ENCODE peak calls at places on chromosomes 3 and 15, in six cellular contexts. U is PC-3, S is hepatocyte, J is K562, B is neural progenitor cell, N is GM23338. O is an unnamed sample.

GRCh38 chr3:127161236-127161635 is 31.7 kb upstream of the PRR23E start:
- DNase-seq in S (no peak), J (no peak), B (no peak), N (no peak), U (no peak), O (no peak)

GRCh38 chr3:126550488-126551051 is 8.2 kb downstream of the C3orf22 start:
- DNase-seq in B (no peak), S (no peak), N (no peak), U (no peak), J (no peak), O (no peak)

GRCh38 chr3:122353215-122353614 is 28.2 kb downstream of the CSTA start:
- DNase-seq in J (no peak), B (no peak), N (no peak), S (no peak), U (peak), O (no peak)

GRCh38 chr3:191882289-191882688 is 421.3 kb downstream of the PYDC2 start:
- DNase-seq in B (no peak), U (peak), J (no peak), N (peak), S (no peak), O (no peak)

GRCh38 chr3:127172670-127173515 is 20.0 kb upstream of the PRR23E start:
- DNase-seq in U (peak), B (no peak), S (peak), N (peak), J (no peak), O (peak)

GRCh38 chr3:58161435-58162398 is 49.1 kb downstream of the DNASE1L3 start:
- DNase-seq in N (no peak), U (peak), S (peak), B (no peak), J (peak), O (peak)

GRCh38 chr15:86653344-86654192 is 573.9 kb downstream of the AGBL1 start:
- DNase-seq in U (peak), B (no peak), J (no peak), N (no peak), S (no peak), O (no peak)

GRCh38 chr3:69081583-69082262 is 1.6 kb upstream of the UBA3 start:
- DNase-seq in U (peak), J (peak), S (no peak), B (no peak), N (peak), O (peak)

GRCh38 chr15:28281876-28282275 is 40.1 kb downstream of the HERC2 start:
- DNase-seq in S (no peak), N (no peak), U (no peak), B (no peak), J (no peak), O (no peak)

GRCh38 chr15:92910451-92910850 is 10.3 kb downstream of the CHD2 start:
- DNase-seq in B (no peak), N (no peak), U (no peak), S (no peak), J (no peak), O (no peak)

GRCh38 chr3:122948398-122948797 is 79.2 kb downstream of the SEMA5B start:
- DNase-seq in S (no peak), U (no peak), N (peak), J (no peak), B (peak), O (no peak)

GRCh38 chr3:72093270-72093669 is 308.3 kb upstream of the PROK2 start:
- DNase-seq in U (no peak), N (no peak), B (no peak), J (no peak), S (no peak), O (no peak)

GRCh38 chr15:89512631-89513030 is 16.2 kb upstream of the RHCG start:
- DNase-seq in S (no peak), B (no peak), U (no peak), J (no peak), N (no peak), O (no peak)

GRCh38 chr3:133487920-133488540 is 85.5 kb upstream of the CDV3 start:
- DNase-seq in B (peak), N (peak), S (peak), U (peak), J (peak), O (peak)
- H3K4me2 ChIP-seq in B (no peak), N (no peak), S (no peak), U (no peak), J (no peak), O (no peak)

DNA sequence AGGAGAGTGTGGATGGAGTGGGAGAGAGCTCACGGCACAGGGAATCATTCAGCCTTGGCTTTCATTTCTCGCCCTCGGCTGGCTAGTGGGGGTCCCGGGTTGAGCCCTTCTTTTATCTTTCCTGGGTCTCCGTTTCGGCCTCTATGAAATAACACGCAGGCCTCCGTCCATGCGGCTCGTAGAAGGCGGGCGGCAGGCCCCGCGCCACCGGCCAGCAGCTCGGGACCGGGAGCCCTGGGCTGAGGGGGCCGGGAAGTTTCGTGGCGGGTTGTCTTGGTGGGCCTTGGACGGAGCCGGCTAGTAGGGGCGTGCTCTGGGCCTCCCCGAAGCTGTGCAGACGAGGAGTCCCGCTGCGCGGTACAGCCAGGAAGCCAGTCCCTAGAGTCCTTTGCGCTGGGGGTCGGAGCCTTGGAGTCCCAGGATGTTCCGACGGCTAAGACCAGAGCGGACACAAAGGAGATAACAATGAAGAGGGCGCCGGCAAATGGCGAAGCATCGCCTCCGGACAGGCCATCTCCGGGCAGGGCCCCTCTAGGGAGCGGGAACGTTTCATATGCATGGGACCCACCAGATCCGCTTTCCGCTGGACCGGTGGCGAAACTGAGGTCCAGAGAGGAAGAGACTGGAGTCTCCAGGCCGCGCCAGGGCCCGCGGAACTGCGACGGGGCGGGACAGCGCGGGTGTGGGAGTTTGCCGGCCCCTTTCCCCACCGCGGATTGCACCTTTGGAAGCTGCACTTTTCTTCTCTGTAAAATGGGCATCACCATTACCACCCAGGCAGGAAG is 4.3 kb downstream of the RNU6-1 start:
- DNase-seq in N (peak), B (peak), J (no peak), U (no peak), S (no peak), O (no peak)
- TF ChIP-seq EZH2 in N (peak), B (peak), J (no peak), U (no peak), S (peak), O (peak)

GRCh38 chr3:37519661-37520060 is 342.0 kb upstream of the CTDSPL start:
- DNase-seq in J (no peak), N (no peak), S (no peak), U (no peak), B (no peak), O (no peak)
- H3K4me2 ChIP-seq in J (no peak), N (no peak), S (no peak), U (no peak), B (no peak), O (no peak)

GRCh38 chr15:51524376-51524775 is 98.2 kb downstream of the DMXL2 start:
- DNase-seq in J (no peak), N (no peak), S (no peak), B (no peak), U (no peak), O (no peak)

DNA sequence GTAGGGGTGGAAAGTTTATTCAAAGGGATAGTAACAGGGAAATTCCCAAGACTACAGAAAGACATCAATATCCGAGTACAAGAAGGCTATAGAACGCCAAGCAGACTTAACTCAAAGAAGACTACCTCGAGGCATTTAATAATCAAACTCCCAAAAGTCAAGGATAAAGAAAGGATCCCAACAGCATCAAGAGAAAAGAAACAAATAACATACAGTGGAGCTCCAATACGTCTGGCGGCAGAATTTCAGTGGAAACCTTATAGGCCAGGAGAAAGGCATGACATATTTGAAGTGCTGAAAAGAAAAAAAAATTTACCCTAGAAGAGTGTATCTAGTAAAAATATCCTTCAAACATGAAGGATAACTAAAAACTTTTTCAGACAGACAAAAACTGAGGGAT is 95.6 kb downstream of the DMXL2 start:
- DNase-seq in S (no peak), U (no peak), B (no peak), N (no peak), J (no peak), O (no peak)
- TF ChIP-seq EZH2 in S (no peak), U (no peak), B (no peak), N (no peak), J (no peak), O (no peak)

DNA sequence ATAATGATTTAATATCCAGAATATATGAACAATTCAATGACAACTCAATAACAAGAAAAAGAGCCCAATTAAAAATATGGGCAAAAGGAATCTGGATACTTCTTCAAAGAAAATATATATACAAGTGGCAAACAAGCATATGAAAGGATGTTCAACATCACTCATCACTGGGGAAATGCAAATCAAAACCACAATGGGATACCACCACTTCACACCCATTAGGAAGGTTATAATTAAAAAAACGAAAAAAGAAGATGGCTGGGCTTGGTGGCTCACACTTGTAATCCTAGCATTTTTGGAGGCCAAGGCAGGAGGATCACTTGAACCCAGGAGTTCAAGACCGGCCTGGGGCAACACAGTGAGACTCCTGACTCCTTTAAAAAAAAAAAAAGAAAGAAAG is 4.1 kb downstream of the CCDC12 start:
- DNase-seq in N (no peak), B (no peak), U (no peak), J (no peak), S (no peak), O (no peak)
- H3K4me2 ChIP-seq in N (no peak), B (no peak), U (no peak), J (no peak), S (no peak), O (no peak)

DNA sequence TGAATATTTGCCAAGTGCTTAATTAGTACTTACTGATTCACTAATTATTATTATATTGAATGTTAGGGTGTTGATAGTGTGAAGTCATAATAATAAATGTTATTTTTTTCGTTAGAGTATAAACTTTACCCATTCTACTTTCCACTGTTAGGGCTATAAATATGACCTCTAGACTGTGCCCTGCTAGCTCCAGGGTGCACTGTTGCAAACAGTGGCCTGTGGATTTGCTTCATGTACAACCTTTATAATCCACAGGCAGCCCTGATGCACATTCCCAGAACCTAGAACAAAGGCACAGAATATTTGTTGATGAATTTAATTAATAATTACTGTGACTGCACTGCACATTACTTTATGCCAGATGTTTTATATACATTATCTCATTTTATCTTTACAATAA is 28.8 kb upstream of the LEKR1 start:
- DNase-seq in U (no peak), J (no peak), N (no peak), B (no peak), S (no peak), O (no peak)
- TF ChIP-seq EZH2 in U (no peak), J (no peak), N (no peak), B (no peak), S (no peak), O (no peak)

DNA sequence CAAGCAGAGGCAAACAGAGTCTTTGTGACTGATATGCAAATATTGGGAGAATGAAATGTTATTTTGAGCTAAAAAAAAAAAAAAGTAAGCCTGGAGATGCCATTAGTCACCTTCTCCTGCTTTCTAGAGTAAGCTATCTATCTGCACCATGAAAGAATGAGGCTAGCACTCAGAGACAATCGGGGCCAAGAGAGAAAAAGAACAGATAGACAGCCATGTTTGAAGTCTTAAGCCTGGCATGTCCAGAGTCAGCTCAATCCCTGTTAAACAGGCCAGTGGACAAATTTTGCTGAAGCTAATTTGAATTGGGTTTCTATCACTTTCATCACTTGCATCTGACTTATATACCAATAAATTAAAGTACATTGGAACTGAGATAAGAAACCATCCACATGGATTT is 204.4 kb downstream of the SLC9A9 start:
- DNase-seq in J (no peak), U (no peak), S (no peak), B (no peak), N (no peak), O (no peak)
- H3K4me2 ChIP-seq in J (no peak), U (no peak), S (peak), B (no peak), N (no peak), O (no peak)

GRCh38 chr3:111506435-111506834 is 35.6 kb upstream of the CD96 start:
- DNase-seq in S (no peak), J (no peak), N (no peak), U (no peak), B (no peak), O (no peak)

GRCh38 chr3:111509308-111509707 is 32.7 kb upstream of the CD96 start:
- DNase-seq in B (no peak), U (no peak), S (no peak), N (peak), J (no peak), O (no peak)
- TF ChIP-seq EZH2 in B (no peak), U (no peak), S (no peak), N (no peak), J (no peak), O (no peak)